ENCODE peak calls at places on chromosomes 3 and 15, in four cellular contexts. W, R, J and M are unnamed samples.

GRCh38 chr3:56467108-56467507 is 1.2 kb downstream of the ERC2 start:
- DNase-seq in W (peak; percentile 66), R (peak; percentile 91), J (peak; percentile 82), M (peak; percentile 85)

GRCh38 chr15:79923068-79923514 is 26.3 kb upstream of the MTHFS start:
- DNase-seq in W (peak; percentile 80), R (peak; percentile 89), J (peak; percentile 69), M (peak; percentile 73)

GRCh38 chr15:74651251-74651741 is 35.7 kb downstream of the CLK3 start:
- DNase-seq in W (no peak), R (no peak), J (no peak), M (peak; percentile 54)

GRCh38 chr3:143973352-143974021 is 1.9 kb downstream of the DIPK2A start:
- DNase-seq in W (no peak), R (peak; percentile 19), J (no peak), M (peak; percentile 32)

GRCh38 chr3:185094691-185095090 is 58.2 kb downstream of the C3orf70 start:
- DNase-seq in W (no peak), R (no peak), J (no peak), M (no peak)

GRCh38 chr3:159257954-159258353 is 456.1 kb downstream of the MFSD1 start:
- DNase-seq in W (no peak), R (no peak), J (no peak), M (peak; percentile 16)

GRCh38 chr3:69738859-69739203 is 433 bp upstream of the MITF start:
- DNase-seq in W (no peak), R (no peak), J (no peak), M (peak; percentile 18)

GRCh38 chr3:28575100-28575747 is 226.6 kb upstream of the AZI2 start:
- DNase-seq in W (peak; percentile 54), R (peak; percentile 37), J (peak; percentile 37), M (peak; percentile 6)

GRCh38 chr3:146148468-146148931 is 12.5 kb downstream of the PLOD2 start:
- DNase-seq in W (no peak), R (no peak), J (no peak), M (no peak)

GRCh38 chr3:178246004-178246403 is 290.2 kb upstream of the KCNMB2 start:
- DNase-seq in W (no peak), R (no peak), J (no peak), M (no peak)

GRCh38 chr3:150798122-150798618 is 35.2 kb upstream of the SIAH2 start:
- DNase-seq in W (no peak), R (no peak), J (no peak), M (no peak)

GRCh38 chr3:149494022-149494758 is 19.7 kb downstream of the TM4SF4 start:
- DNase-seq in W (no peak), R (peak; percentile 82), J (peak; percentile 71), M (peak; percentile 62)

GRCh38 chr3:159762238-159762637 is 226.4 kb upstream of the IL12A start:
- DNase-seq in W (no peak), R (no peak), J (no peak), M (peak; percentile 38)

GRCh38 chr3:127425505-127426443 is 137.9 kb upstream of the PRR20G start:
- DNase-seq in W (no peak), R (no peak), J (peak; percentile 6), M (no peak)

GRCh38 chr3:149963485-149963884 is 7.2 kb downstream of the PFN2 start:
- DNase-seq in W (no peak), R (no peak), J (no peak), M (no peak)

GRCh38 chr3:125042725-125043406 is 12.9 kb downstream of the HEG1 start:
- DNase-seq in W (peak; percentile 79), R (no peak), J (peak; percentile 60), M (no peak)

GRCh38 chr3:68363801-68364200 is 568.5 kb downstream of the TAFA4 start:
- DNase-seq in W (no peak), R (no peak), J (no peak), M (no peak)

GRCh38 chr3:80559701-80560100 is 791.9 kb upstream of the ROBO1 start:
- DNase-seq in W (no peak), R (no peak), J (no peak), M (no peak)

GRCh38 chr3:51642462-51642861 is 28.6 kb upstream of the TEX264 start:
- DNase-seq in W (no peak), R (no peak), J (no peak), M (no peak)

GRCh38 chr3:172524611-172525010 is 1.4 kb upstream of the TNFSF10 start:
- DNase-seq in W (no peak), R (no peak), J (no peak), M (no peak)

GRCh38 chr3:171162986-171163723 is 136.6 kb upstream of the SLC2A2 start:
- DNase-seq in W (no peak), R (no peak), J (no peak), M (no peak)

GRCh38 chr15:66292261-66293084 is 895 bp upstream of the DIS3L start:
- DNase-seq in W (no peak), R (no peak), J (no peak), M (no peak)

GRCh38 chr15:92393994-92394326 is 279 bp downstream of the ST8SIA2 start:
- DNase-seq in W (no peak), R (peak; percentile 19), J (no peak), M (no peak)

GRCh38 chr15:80106051-80106450 is 46.6 kb downstream of the ZFAND6 start:
- DNase-seq in W (no peak), R (no peak), J (no peak), M (peak; percentile 45)

GRCh38 chr3:159802864-159803263 is 185.8 kb upstream of the IL12A start:
- DNase-seq in W (no peak), R (no peak), J (no peak), M (no peak)

GRCh38 chr3:99548674-99549073 is 89.7 kb upstream of the COL8A1 start:
- DNase-seq in W (no peak), R (no peak), J (no peak), M (no peak)

GRCh38 chr3:99545941-99546580 is 92.3 kb upstream of the COL8A1 start:
- DNase-seq in W (no peak), R (no peak), J (no peak), M (no peak)

GRCh38 chr3:99549220-99549619 is 89.2 kb upstream of the COL8A1 start:
- DNase-seq in W (no peak), R (no peak), J (no peak), M (no peak)

GRCh38 chr3:99549918-99550603 is 88.3 kb upstream of the COL8A1 start:
- DNase-seq in W (no peak), R (no peak), J (no peak), M (peak; percentile 73)

DNA sequence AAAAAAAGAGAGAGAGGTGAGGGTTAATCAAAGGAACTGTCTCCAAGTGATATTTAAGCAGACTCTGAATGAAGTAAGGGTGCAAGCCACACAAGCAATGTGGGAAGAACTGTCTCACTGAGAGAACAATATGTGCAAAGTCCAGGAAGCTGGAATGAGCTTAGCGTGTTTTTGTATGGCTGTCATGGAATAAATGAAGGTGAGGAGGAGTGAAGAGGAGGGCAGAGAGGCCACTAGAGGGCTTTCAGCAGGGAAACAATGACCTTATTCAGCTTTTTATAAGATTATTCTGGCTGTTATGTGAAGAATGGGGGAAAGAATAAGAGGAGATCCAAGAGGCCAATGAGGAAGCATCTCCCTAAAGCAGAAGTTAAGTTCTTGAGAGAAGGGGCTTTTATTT is 86.9 kb upstream of the COL8A1 start:
- DNase-seq in W (no peak), R (no peak), J (no peak), M (no peak)
- TF ChIP-seq CTCF in W (no peak), R (no peak), J (no peak), M (no peak)

DNA sequence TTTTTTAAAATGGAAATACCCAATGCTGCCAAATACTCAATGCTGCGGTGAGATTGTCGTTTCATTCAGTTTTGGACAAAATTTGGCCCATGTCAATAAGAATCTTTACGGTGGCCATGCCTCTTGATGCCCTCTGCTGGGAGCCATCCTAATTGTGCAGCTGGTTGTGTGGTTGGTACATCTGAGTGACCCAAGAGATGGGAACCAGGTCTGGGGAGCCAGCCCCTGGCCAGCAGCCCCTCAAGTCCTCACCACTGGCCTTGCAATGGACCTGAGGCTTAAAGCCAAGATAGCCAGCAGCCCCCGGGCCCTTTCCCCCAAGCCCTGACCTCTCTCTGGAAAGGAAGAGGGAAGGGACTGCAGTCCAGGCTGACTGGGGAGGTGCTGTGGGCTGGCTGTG is 36.4 kb upstream of the ESYT3 start:
- DNase-seq in W (no peak), R (no peak), J (no peak), M (peak; percentile 14)
- TF ChIP-seq CTCF in W (no peak), R (peak; percentile 7), J (no peak), M (peak; percentile 34)

DNA sequence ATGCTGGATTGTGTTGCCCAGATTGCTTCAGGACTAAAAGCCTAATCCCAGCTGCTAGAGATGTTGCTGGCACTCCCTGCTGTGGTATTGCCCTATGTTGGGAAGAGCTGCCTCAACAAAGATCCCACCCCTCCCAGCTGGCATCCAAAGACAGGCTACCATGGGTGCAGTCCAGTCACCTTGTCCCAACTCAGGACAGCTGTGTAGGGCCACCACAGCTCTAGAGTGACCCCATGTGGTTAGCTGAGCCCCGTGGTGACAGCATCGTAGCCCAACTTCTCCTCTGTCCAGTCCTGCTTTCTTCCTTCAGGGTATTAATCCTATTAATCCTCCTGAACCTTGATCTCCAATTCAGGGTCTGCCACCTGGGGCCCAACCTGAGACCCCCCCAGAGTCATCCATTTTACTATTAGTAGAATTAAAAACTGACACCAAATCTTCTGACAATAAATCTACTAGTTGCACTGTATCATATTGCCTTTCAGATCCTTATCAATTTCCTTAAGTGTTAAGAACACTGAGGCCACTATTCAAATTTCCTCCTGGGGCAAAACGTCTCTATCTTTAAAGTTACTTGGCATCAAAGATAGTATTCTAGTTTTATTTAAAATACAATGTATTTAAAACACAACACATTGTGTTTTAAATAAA is 83.5 kb downstream of the AQP9 start:
- DNase-seq in W (no peak), R (no peak), J (no peak), M (peak; percentile 40)
- TF ChIP-seq CTCF in W (no peak), R (peak; percentile 23), J (no peak), M (peak; percentile 60)

DNA sequence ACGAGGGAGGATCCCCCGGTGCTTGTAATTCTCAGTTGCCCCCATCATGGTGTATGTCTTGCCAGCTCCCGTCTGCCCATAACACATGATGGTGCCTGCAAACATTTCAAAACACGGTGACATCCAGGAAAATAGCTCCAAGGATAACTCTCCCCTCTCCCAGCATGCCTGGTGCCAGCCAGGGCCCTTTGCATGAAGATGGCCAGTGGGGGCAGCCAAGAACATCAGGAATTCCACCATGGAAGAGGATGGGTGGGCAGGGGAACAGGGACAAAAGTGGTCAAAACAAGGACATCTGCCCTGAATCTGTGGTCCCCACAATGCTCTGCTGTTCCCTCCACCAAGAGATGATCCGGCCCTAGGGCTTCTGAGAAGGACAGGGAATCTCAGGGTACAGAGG is 9.0 kb downstream of the KIF9 start:
- DNase-seq in W (no peak), R (no peak), J (no peak), M (no peak)
- TF ChIP-seq CTCF in W (no peak), R (no peak), J (no peak), M (peak; percentile 3)

GRCh38 chr3:40104441-40104840 is 205.1 kb upstream of the EIF1B start:
- DNase-seq in W (no peak), R (no peak), J (no peak), M (no peak)

GRCh38 chr3:40108643-40109042 is 200.9 kb upstream of the EIF1B start:
- DNase-seq in W (no peak), R (no peak), J (no peak), M (peak; percentile 80)

GRCh38 chr3:40109641-40110490 is 199.6 kb upstream of the EIF1B start:
- DNase-seq in W (no peak), R (peak; percentile 20), J (peak; percentile 52), M (no peak)
- TF ChIP-seq CTCF in W (no peak), R (peak; percentile 33), J (peak; percentile 26), M (no peak)